ENCODE peak calls at places on chromosomes 11 and 22, in six cellular contexts. One of them, this sample, is unnamed.

GRCh38 chr11:13535819-13536218 is 40.0 kb upstream of the PTH start:
- DNase-seq in body of pancreas: no peak
- DNase-seq in lower lobe of right lung: no peak
- DNase-seq in GM20000: no peak
- DNase-seq in GM23338: peak
- DNase-seq in ovary: no peak
- DNase-seq in this sample: no peak

GRCh38 chr11:8567597-8568198 is 26.3 kb downstream of the STK33 start:
- DNase-seq in body of pancreas: no peak
- DNase-seq in lower lobe of right lung: no peak
- DNase-seq in GM20000: peak
- DNase-seq in GM23338: no peak
- DNase-seq in ovary: no peak
- DNase-seq in this sample: no peak

GRCh38 chr11:115462004-115462541 is 42.1 kb downstream of the CADM1 start:
- DNase-seq in body of pancreas: peak
- DNase-seq in lower lobe of right lung: no peak
- DNase-seq in GM20000: no peak
- DNase-seq in GM23338: peak
- DNase-seq in ovary: no peak
- DNase-seq in this sample: no peak

GRCh38 chr11:67401495-67402191 is at the start of gene PPP1CA:
- DNase-seq in body of pancreas: peak
- DNase-seq in lower lobe of right lung: peak
- DNase-seq in GM20000: peak
- DNase-seq in GM23338: peak
- DNase-seq in ovary: peak
- DNase-seq in this sample: peak

GRCh38 chr11:131710511-131710910 is 340.1 kb downstream of the NTM start:
- DNase-seq in body of pancreas: no peak
- DNase-seq in lower lobe of right lung: no peak
- DNase-seq in GM20000: no peak
- DNase-seq in GM23338: no peak
- DNase-seq in ovary: no peak
- DNase-seq in this sample: no peak

GRCh38 chr22:18012528-18012927 is 11.8 kb downstream of the MICAL3 start:
- DNase-seq in body of pancreas: no peak
- DNase-seq in lower lobe of right lung: no peak
- DNase-seq in GM20000: no peak
- DNase-seq in GM23338: no peak
- DNase-seq in ovary: no peak
- DNase-seq in this sample: no peak

GRCh38 chr11:103894673-103895072 is 141.8 kb upstream of the DDI1 start:
- DNase-seq in body of pancreas: no peak
- DNase-seq in lower lobe of right lung: no peak
- DNase-seq in GM20000: no peak
- DNase-seq in GM23338: no peak
- DNase-seq in ovary: no peak
- DNase-seq in this sample: no peak

GRCh38 chr22:18065256-18065655 is 12.5 kb upstream of the PEX26 start:
- DNase-seq in body of pancreas: no peak
- DNase-seq in lower lobe of right lung: no peak
- DNase-seq in GM20000: no peak
- DNase-seq in GM23338: peak
- DNase-seq in ovary: no peak
- DNase-seq in this sample: no peak

GRCh38 chr11:70155386-70155785 is 47.7 kb upstream of the FADD start:
- DNase-seq in body of pancreas: no peak
- DNase-seq in lower lobe of right lung: no peak
- DNase-seq in GM20000: no peak
- DNase-seq in GM23338: no peak
- DNase-seq in ovary: no peak
- DNase-seq in this sample: no peak

GRCh38 chr11:116109228-116109627 is 605.0 kb upstream of the CADM1 start:
- DNase-seq in body of pancreas: no peak
- DNase-seq in lower lobe of right lung: no peak
- DNase-seq in GM20000: no peak
- DNase-seq in GM23338: no peak
- DNase-seq in ovary: no peak
- DNase-seq in this sample: no peak

GRCh38 chr11:29272019-29272654 is 744.7 kb downstream of the KCNA4 start:
- DNase-seq in body of pancreas: no peak
- DNase-seq in lower lobe of right lung: no peak
- DNase-seq in GM20000: no peak
- DNase-seq in GM23338: peak
- DNase-seq in ovary: no peak
- DNase-seq in this sample: no peak

GRCh38 chr11:1840780-1841480 is 2.1 kb downstream of the TNNI2 start:
- DNase-seq in body of pancreas: no peak
- DNase-seq in lower lobe of right lung: peak
- DNase-seq in GM20000: no peak
- DNase-seq in GM23338: no peak
- DNase-seq in ovary: no peak
- DNase-seq in this sample: no peak

GRCh38 chr11:19905280-19905853 is 192.7 kb downstream of the NAV2 start:
- DNase-seq in body of pancreas: no peak
- DNase-seq in lower lobe of right lung: no peak
- DNase-seq in GM20000: peak
- DNase-seq in GM23338: peak
- DNase-seq in ovary: no peak
- DNase-seq in this sample: no peak

GRCh38 chr11:32255876-32256275 is 165.0 kb downstream of the RCN1 start:
- DNase-seq in body of pancreas: no peak
- DNase-seq in lower lobe of right lung: no peak
- DNase-seq in GM20000: no peak
- DNase-seq in GM23338: no peak
- DNase-seq in ovary: no peak
- DNase-seq in this sample: no peak
- TF ChIP-seq CTCF in body of pancreas: no peak
- TF ChIP-seq CTCF in lower lobe of right lung: no peak
- TF ChIP-seq CTCF in GM20000: no peak
- TF ChIP-seq CTCF in GM23338: no peak
- TF ChIP-seq CTCF in ovary: no peak
- TF ChIP-seq CTCF in this sample: no peak

GRCh38 chr11:96054870-96055705 is 131.2 kb upstream of the MTMR2 start:
- DNase-seq in body of pancreas: no peak
- DNase-seq in lower lobe of right lung: no peak
- DNase-seq in GM20000: no peak
- DNase-seq in GM23338: peak
- DNase-seq in ovary: no peak
- DNase-seq in this sample: no peak
- TF ChIP-seq CTCF in body of pancreas: peak
- TF ChIP-seq CTCF in lower lobe of right lung: peak
- TF ChIP-seq CTCF in GM20000: peak
- TF ChIP-seq CTCF in GM23338: peak
- TF ChIP-seq CTCF in ovary: peak
- TF ChIP-seq CTCF in this sample: peak

GRCh38 chr11:43573873-43574272 is 106.7 kb upstream of the HSD17B12 start:
- DNase-seq in body of pancreas: no peak
- DNase-seq in lower lobe of right lung: no peak
- DNase-seq in GM20000: no peak
- DNase-seq in GM23338: no peak
- DNase-seq in ovary: no peak
- DNase-seq in this sample: no peak

GRCh38 chr11:43576834-43577521 is 103.6 kb upstream of the HSD17B12 start:
- DNase-seq in body of pancreas: peak
- DNase-seq in lower lobe of right lung: no peak
- DNase-seq in GM20000: peak
- DNase-seq in GM23338: peak
- DNase-seq in ovary: peak
- DNase-seq in this sample: no peak

GRCh38 chr11:43575931-43576833 is 104.4 kb upstream of the HSD17B12 start:
- DNase-seq in body of pancreas: no peak
- DNase-seq in lower lobe of right lung: no peak
- DNase-seq in GM20000: no peak
- DNase-seq in GM23338: no peak
- DNase-seq in ovary: no peak
- DNase-seq in this sample: no peak

GRCh38 chr11:43573233-43573632 is 107.3 kb upstream of the HSD17B12 start:
- DNase-seq in body of pancreas: no peak
- DNase-seq in lower lobe of right lung: no peak
- DNase-seq in GM20000: peak
- DNase-seq in GM23338: peak
- DNase-seq in ovary: no peak
- DNase-seq in this sample: no peak

GRCh38 chr11:43574949-43575915 is 105.3 kb upstream of the HSD17B12 start:
- DNase-seq in body of pancreas: no peak
- DNase-seq in lower lobe of right lung: no peak
- DNase-seq in GM20000: peak
- DNase-seq in GM23338: peak
- DNase-seq in ovary: peak
- DNase-seq in this sample: peak
- TF ChIP-seq CTCF in body of pancreas: no peak
- TF ChIP-seq CTCF in lower lobe of right lung: no peak
- TF ChIP-seq CTCF in GM20000: no peak
- TF ChIP-seq CTCF in GM23338: no peak
- TF ChIP-seq CTCF in ovary: no peak
- TF ChIP-seq CTCF in this sample: no peak

GRCh38 chr11:76247091-76247490 is 40.8 kb upstream of the WNT11 start:
- DNase-seq in body of pancreas: no peak
- DNase-seq in lower lobe of right lung: no peak
- DNase-seq in GM20000: no peak
- DNase-seq in GM23338: no peak
- DNase-seq in ovary: no peak
- DNase-seq in this sample: no peak

GRCh38 chr11:76249195-76249741 is 43.0 kb upstream of the WNT11 start:
- DNase-seq in body of pancreas: no peak
- DNase-seq in lower lobe of right lung: no peak
- DNase-seq in GM20000: no peak
- DNase-seq in GM23338: no peak
- DNase-seq in ovary: no peak
- DNase-seq in this sample: no peak

GRCh38 chr11:76250520-76251222 is 44.4 kb upstream of the WNT11 start:
- DNase-seq in body of pancreas: no peak
- DNase-seq in lower lobe of right lung: no peak
- DNase-seq in GM20000: no peak
- DNase-seq in GM23338: no peak
- DNase-seq in ovary: no peak
- DNase-seq in this sample: no peak

GRCh38 chr11:76246271-76246933 is 40.1 kb upstream of the WNT11 start:
- DNase-seq in body of pancreas: no peak
- DNase-seq in lower lobe of right lung: peak
- DNase-seq in GM20000: no peak
- DNase-seq in GM23338: no peak
- DNase-seq in ovary: no peak
- DNase-seq in this sample: no peak

DNA sequence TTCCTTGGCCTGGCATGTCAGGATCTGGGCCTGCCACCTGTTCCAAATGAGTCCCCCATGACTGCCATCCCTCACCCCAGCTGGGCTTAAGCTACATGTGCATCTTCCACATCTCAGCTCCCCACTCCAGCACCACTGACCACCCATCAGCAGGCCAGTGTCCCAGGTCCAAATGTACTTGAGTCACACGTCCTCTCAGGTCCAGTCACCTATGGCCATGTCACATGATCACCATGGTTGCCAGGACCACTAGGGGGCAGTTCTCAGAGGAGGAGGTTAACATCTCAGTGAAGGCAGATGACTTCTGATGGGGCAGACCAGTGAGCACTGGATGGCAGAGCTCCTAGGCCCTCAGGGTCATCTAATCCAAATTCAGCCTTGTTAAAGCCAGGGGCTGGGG is 41.9 kb upstream of the WNT11 start:
- DNase-seq in body of pancreas: no peak
- DNase-seq in lower lobe of right lung: no peak
- DNase-seq in GM20000: no peak
- DNase-seq in GM23338: peak
- DNase-seq in ovary: no peak
- DNase-seq in this sample: no peak
- TF ChIP-seq CTCF in body of pancreas: no peak
- TF ChIP-seq CTCF in lower lobe of right lung: no peak
- TF ChIP-seq CTCF in GM20000: peak
- TF ChIP-seq CTCF in GM23338: peak
- TF ChIP-seq CTCF in ovary: no peak
- TF ChIP-seq CTCF in this sample: no peak

DNA sequence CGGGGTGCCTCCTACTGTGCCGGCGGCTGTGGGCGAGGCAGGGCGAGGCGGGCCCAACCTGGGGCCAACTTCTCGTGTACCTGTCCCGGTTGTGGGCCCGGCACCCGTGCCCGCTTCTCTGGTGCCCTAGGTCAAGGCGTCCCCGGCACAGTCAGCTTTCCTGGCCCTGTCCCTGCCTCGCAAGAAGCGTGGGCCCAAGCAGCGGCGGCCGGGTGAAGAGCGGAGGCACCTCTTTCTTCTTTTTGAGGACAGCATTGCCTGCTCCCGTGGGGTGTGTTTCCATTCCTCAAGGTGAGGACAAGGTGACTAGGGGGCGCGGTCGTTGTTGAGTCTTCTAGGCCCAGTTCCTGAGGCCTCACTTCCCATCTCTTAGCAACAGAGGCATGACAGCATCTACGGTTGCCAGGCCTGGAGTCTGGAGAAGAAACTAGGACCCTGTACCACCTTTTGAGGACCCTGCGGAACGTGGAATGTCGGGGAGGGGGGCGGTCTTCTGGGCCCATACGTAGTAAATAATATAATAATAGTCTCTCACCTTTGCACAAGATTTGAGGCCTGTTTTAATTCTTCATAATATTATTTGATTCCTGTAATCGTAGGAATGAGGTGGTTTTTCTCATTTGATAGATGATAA is 418 bp downstream of the ACO2 start:
- DNase-seq in body of pancreas: no peak
- DNase-seq in lower lobe of right lung: no peak
- DNase-seq in GM20000: no peak
- DNase-seq in GM23338: peak
- DNase-seq in ovary: no peak
- DNase-seq in this sample: peak
- TF ChIP-seq CTCF in body of pancreas: no peak
- TF ChIP-seq CTCF in lower lobe of right lung: no peak
- TF ChIP-seq CTCF in GM20000: no peak
- TF ChIP-seq CTCF in GM23338: no peak
- TF ChIP-seq CTCF in ovary: no peak
- TF ChIP-seq CTCF in this sample: no peak

This sample was measured in sigmoid colon.